ENCODE peak calls at places on chromosomes 12 and 14, in seven cellular contexts. N, W, V, X, C, P and H are unnamed samples.

GRCh38 chr12:12818693-12819092 is 5.5 kb downstream of the DDX47 start:
- DNase-seq in N (no peak), P (no peak), V (no peak), X (no peak), C (no peak), W (no peak), H (no peak)

GRCh38 chr12:50764116-50764860 is 387 bp downstream of the ATF1 start:
- DNase-seq in N (peak), W (peak), C (peak), P (peak), X (peak), V (no peak), H (peak)

GRCh38 chr12:66144796-66145754 is 14.5 kb upstream of the LLPH start:
- DNase-seq in P (no peak), C (no peak), V (peak), X (no peak), N (no peak), W (peak), H (peak)

GRCh38 chr12:6867407-6868210 is at the start of gene TPI1:
- DNase-seq in P (peak), C (peak), W (peak), N (peak), X (peak), V (peak), H (peak)

GRCh38 chr14:49892301-49892635 is 614 bp upstream of the ARF6 start:
- DNase-seq in W (peak), P (peak), X (peak), N (no peak), C (peak), V (peak), H (peak)

GRCh38 chr12:402127-402456 is 648 bp downstream of the CCDC77 start:
- DNase-seq in V (peak), X (no peak), W (peak), N (no peak), C (peak), P (no peak), H (peak)

GRCh38 chr12:111154180-111154579 is 214.7 kb downstream of the PHETA1 start:
- DNase-seq in W (no peak), C (no peak), X (no peak), V (no peak), N (no peak), P (no peak), H (no peak)

GRCh38 chr14:54568821-54569591 is 2.1 kb downstream of the SAMD4A start:
- DNase-seq in V (peak), P (no peak), W (peak), C (no peak), X (no peak), N (no peak), H (peak)

GRCh38 chr12:79690156-79690605 is 583 bp downstream of the PAWR start:
- DNase-seq in W (peak), X (no peak), N (no peak), C (peak), V (peak), P (no peak), H (peak)

GRCh38 chr12:47383942-47384341 is 304.2 kb upstream of the AMIGO2 start:
- DNase-seq in C (no peak), X (no peak), V (no peak), P (no peak), W (peak), N (no peak), H (peak)

GRCh38 chr14:62162998-62163589 is 400.9 kb downstream of the SNAPC1 start:
- DNase-seq in V (peak), P (no peak), W (peak), N (no peak), X (no peak), C (no peak), H (peak)

GRCh38 chr12:104519190-104519857 is 62.6 kb downstream of the CHST11 start:
- DNase-seq in C (no peak), P (no peak), W (no peak), V (no peak), N (peak), X (no peak), H (no peak)

GRCh38 chr12:113467514-113468364 is 3.9 kb downstream of the LHX5 start:
- DNase-seq in X (no peak), V (no peak), P (no peak), C (no peak), W (no peak), N (no peak), H (no peak)

GRCh38 chr12:123889000-123889399 is 83.6 kb downstream of the CCDC92 start:
- DNase-seq in W (no peak), V (no peak), C (no peak), P (no peak), N (no peak), X (no peak), H (no peak)

GRCh38 chr14:52380294-52380693 is 66.2 kb downstream of the PTGER2 start:
- DNase-seq in C (no peak), W (peak), P (no peak), V (no peak), N (no peak), X (no peak), H (peak)

GRCh38 chr12:72207756-72208155 is 64.4 kb upstream of the TRHDE start:
- DNase-seq in N (no peak), X (no peak), C (no peak), P (no peak), V (no peak), W (no peak), H (no peak)

GRCh38 chr14:94364964-94365363 is 23.4 kb downstream of the SERPINA1 start:
- DNase-seq in V (no peak), W (no peak), C (no peak), N (no peak), P (no peak), X (no peak), H (no peak)

GRCh38 chr14:68774771-68775613 is 17.9 kb downstream of the ZFP36L1 start:
- DNase-seq in P (no peak), C (peak), V (peak), N (no peak), W (no peak), X (peak), H (peak)

GRCh38 chr12:80622271-80622670 is 85.2 kb upstream of the MYF6 start:
- DNase-seq in V (no peak), N (no peak), P (no peak), C (peak), W (no peak), X (no peak), H (peak)

GRCh38 chr12:51281202-51281924 is 11.1 kb upstream of the SMAGP start:
- DNase-seq in P (no peak), X (no peak), C (no peak), N (no peak), V (no peak), W (peak), H (peak)

GRCh38 chr12:25524381-25524780 is 28.7 kb downstream of the LMNTD1 start:
- DNase-seq in V (no peak), W (no peak), N (no peak), X (no peak), C (no peak), P (no peak), H (peak)

GRCh38 chr14:37145395-37145794 is 27.0 kb downstream of the SLC25A21 start:
- DNase-seq in V (no peak), W (no peak), C (no peak), P (no peak), X (no peak), N (no peak), H (no peak)